ENCODE peak calls at places on chromosomes 12 and 14, in five cellular contexts. K, N, D, H and R are unnamed samples. For H3K4me1 and H3K9me3, the result is how much of the 10 kb centered on the place peaks cover.

GRCh38 chr12:117214797-117215196 is 24.5 kb upstream of the FBXO21 start:
- DNase-seq in K (no peak), H (no peak), D (no peak), N (no peak), R (no peak)

GRCh38 chr14:53542692-53543091 is 389.6 kb upstream of the DDHD1 start:
- DNase-seq in N (no peak), K (no peak), D (peak), H (peak), R (no peak)

GRCh38 chr12:89862511-89863331 is 154.1 kb upstream of the ATP2B1 start:
- DNase-seq in K (no peak), D (peak), N (no peak), H (peak), R (no peak)

GRCh38 chr12:94026566-94026965 is 121.8 kb upstream of the PLXNC1 start:
- DNase-seq in K (no peak), D (no peak), H (no peak), N (no peak), R (no peak)

GRCh38 chr12:105226219-105226618 is 9.8 kb downstream of the APPL2 start:
- DNase-seq in K (peak), D (peak), N (peak), H (peak), R (peak)

GRCh38 chr12:83408841-83409240 is 722.1 kb downstream of the TMTC2 start:
- DNase-seq in N (no peak), H (no peak), D (no peak), K (no peak), R (no peak)

GRCh38 chr12:25976289-25976688 is 17.8 kb downstream of the RASSF8 start:
- DNase-seq in D (no peak), H (no peak), K (no peak), N (no peak), R (no peak)

GRCh38 chr12:131757111-131757510 is 46.2 kb downstream of the SFSWAP start:
- DNase-seq in H (no peak), K (no peak), D (no peak), N (no peak), R (no peak)

GRCh38 chr14:93824076-93824475 is 35.8 kb upstream of the PRIMA1 start:
- DNase-seq in H (no peak), K (no peak), D (no peak), N (no peak), R (no peak)

GRCh38 chr14:71497645-71498086 is 434.6 kb upstream of the RGS6 start:
- DNase-seq in N (no peak), K (no peak), H (no peak), D (no peak), R (no peak)

GRCh38 chr12:64671682-64672081 is 61.4 kb downstream of the RASSF3 start:
- DNase-seq in D (no peak), K (no peak), N (no peak), H (no peak), R (no peak)

GRCh38 chr12:63457857-63458256 is 210.4 kb downstream of the DPY19L2 start:
- DNase-seq in K (no peak), D (no peak), N (no peak), H (no peak), R (no peak)

GRCh38 chr12:100185361-100185894 is 15.2 kb upstream of the ACTR6 start:
- DNase-seq in D (no peak), N (no peak), H (no peak), K (peak), R (no peak)

GRCh38 chr14:49508124-49508523 is 78.1 kb downstream of the RPS29 start:
- DNase-seq in D (no peak), K (no peak), N (no peak), H (no peak), R (no peak)

GRCh38 chr14:49193365-49194050 is 392.7 kb downstream of the RPS29 start:
- DNase-seq in H (no peak), D (no peak), N (no peak), K (no peak), R (no peak)

GRCh38 chr12:52837341-52837741 is 3.2 kb upstream of the KRT79 start:
- DNase-seq in N (no peak), H (no peak), D (no peak), K (no peak), R (no peak)

GRCh38 chr12:57242329-57242690 is 8.7 kb downstream of the STAC3 start:
- DNase-seq in K (no peak), D (no peak), N (no peak), H (no peak), R (peak)

GRCh38 chr12:2974560-2974971 is 15.4 kb downstream of the TEAD4 start:
- DNase-seq in H (no peak), N (no peak), D (no peak), K (no peak), R (no peak)

GRCh38 chr12:1668833-1669543 is 21.9 kb upstream of the ADIPOR2 start:
- DNase-seq in N (no peak), D (peak), H (no peak), K (peak), R (peak)

GRCh38 chr14:31244626-31245025 is 37.0 kb upstream of the HECTD1 start:
- DNase-seq in K (no peak), N (no peak), H (no peak), D (no peak), R (no peak)

GRCh38 chr12:91289881-91290280 is 107.3 kb upstream of the DCN start:
- DNase-seq in K (no peak), N (no peak), D (no peak), H (no peak), R (no peak)

GRCh38 chr12:49548822-49549648 is 10.2 kb downstream of the KCNH3 start:
- DNase-seq in H (no peak), N (no peak), D (no peak), K (no peak), R (peak)

GRCh38 chr12:112013601-112014402 is 576 bp downstream of the ERP29 start:
- DNase-seq in N (no peak), D (peak), H (peak), K (peak), R (peak)

GRCh38 chr12:131132118-131132892 is 178.6 kb downstream of the ADGRD1 start:
- DNase-seq in H (peak), D (peak), K (peak), N (no peak), R (peak)

GRCh38 chr12:47377414-47378221 is 297.9 kb upstream of the AMIGO2 start:
- DNase-seq in N (peak), D (peak), H (peak), K (peak), R (peak)

GRCh38 chr12:11729008-11729407 is 79.5 kb downstream of the ETV6 start:
- DNase-seq in D (peak), H (no peak), K (no peak), N (no peak), R (no peak)

GRCh38 chr12:96687719-96688118 is 198.3 kb downstream of the CFAP54 start:
- DNase-seq in H (peak), K (no peak), D (no peak), N (no peak), R (no peak)

GRCh38 chr12:94261119-94261518 is 112.7 kb downstream of the PLXNC1 start:
- DNase-seq in D (no peak), N (no peak), K (no peak), H (no peak), R (no peak)

GRCh38 chr14:54194501-54194900 is 202.3 kb upstream of the CDKN3 start:
- DNase-seq in H (no peak), D (no peak), K (no peak), N (no peak), R (no peak)

GRCh38 chr12:39807043-39807442 is 187.4 kb upstream of the ABCD2 start:
- DNase-seq in D (no peak), K (no peak), N (no peak), H (no peak), R (no peak)

GRCh38 chr14:96246535-96246839 is 9.5 kb upstream of the BDKRB1 start:
- DNase-seq in H (peak), D (no peak), N (no peak), K (no peak), R (no peak)

GRCh38 chr14:74660167-74660566 is 48.1 kb upstream of the LTBP2 start:
- DNase-seq in K (no peak), H (no peak), D (no peak), N (no peak), R (no peak)

GRCh38 chr12:11555743-11556625 is 93.5 kb upstream of the ETV6 start:
- DNase-seq in N (no peak), D (peak), K (no peak), H (no peak), R (no peak)

DNA sequence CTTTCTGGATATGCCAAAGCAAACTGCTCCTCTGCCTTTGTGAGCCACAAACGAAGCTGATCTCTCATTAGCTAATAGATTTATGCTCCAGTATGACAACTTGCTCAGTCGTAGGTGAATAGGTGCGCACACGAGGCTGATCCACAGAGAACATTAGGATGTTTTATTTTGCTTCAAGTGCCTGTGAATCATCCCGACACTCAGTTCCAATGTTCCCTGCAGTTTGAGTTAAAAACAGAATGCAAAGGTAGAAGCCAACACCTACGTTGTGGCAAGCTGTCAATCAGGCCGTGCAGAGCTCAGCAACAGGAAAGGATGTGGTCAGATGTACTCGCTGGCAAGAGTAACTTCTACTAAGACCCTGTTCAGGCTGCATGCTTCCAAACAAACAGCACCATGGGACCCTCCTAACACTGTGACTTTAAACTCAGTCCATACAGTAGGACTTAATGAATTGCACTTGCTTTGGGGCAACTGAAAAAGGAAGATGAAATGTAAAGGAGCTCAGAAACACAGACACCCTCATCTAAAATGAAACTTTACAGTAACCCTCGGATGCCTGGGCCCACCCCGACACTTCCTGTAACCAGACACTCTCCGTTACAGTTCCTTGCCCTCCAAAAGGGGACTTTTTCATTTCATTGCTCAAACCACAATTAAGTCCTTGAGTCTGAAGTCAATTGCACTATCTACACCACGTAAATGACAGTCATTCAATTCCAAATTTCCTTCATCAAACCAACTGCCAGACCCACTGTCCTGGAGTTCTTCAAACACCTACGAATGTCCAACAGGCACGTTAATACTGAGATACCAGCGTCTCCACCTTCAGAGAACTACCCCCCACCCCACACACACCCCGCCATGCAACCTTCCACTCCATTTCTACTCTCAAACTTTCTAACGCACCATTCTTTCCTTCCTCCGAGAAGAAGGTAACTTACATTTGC is 1.6 kb downstream of the CCDC88C start:
- DNase-seq in K (no peak), H (no peak), D (peak), N (no peak), R (no peak)
- H3K4me1 ChIP-seq in K (under half), H (under half), D (under half), N (under half), R (under half)

DNA sequence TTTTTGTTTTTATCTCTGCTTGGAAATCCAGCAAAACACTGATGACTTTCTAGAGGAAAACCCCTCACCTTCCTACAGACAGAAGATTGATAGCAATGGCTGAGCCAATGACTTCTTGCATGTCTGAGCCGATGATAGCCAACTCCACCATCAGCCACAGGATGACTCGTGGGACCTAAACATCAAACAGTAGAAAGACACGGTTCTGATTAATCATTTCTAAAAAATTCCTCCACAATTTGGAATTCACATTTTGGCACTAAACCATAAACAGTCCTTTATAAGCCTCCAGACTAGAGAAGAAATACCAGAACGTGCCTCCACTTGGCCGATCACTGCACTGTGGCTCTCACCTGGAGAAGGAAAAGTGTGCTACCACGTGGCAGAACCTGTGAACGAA is 25.9 kb downstream of the SLC11A2 start:
- DNase-seq in N (no peak), D (no peak), K (no peak), H (no peak), R (no peak)
- H3K9me3 ChIP-seq in N (under half), D (under half), K (under half), H (under half), R (under half)

GRCh38 chr14:64213079-64213478 is 81.1 kb downstream of the ESR2 start:
- DNase-seq in H (no peak), K (no peak), N (no peak), D (no peak), R (no peak)
- H3K4me1 ChIP-seq in H (under half), K (under half), N (under half), D (under half), R (under half)

GRCh38 chr14:69854598-69854997 is 24.6 kb upstream of the SMOC1 start:
- DNase-seq in K (no peak), D (no peak), N (no peak), H (no peak), R (no peak)
- H3K9me3 ChIP-seq in K (under half), D (under half), N (under half), H (under half), R (under half)